ENCODE peak calls at places on chromosomes 13 and 19, in seven cellular contexts. One of them, this sample, is unnamed.

GRCh38 chr13:52454459-52454824 is 836 bp upstream of the CKAP2 start:
- DNase-seq in suprapubic skin: no peak
- DNase-seq in uterus: no peak
- DNase-seq in upper lobe of left lung: no peak
- DNase-seq in A549: no peak
- DNase-seq in K562: no peak
- DNase-seq in thyroid gland: no peak
- DNase-seq in this sample: no peak

GRCh38 chr19:6737873-6738725 is 719 bp upstream of the GPR108 start:
- DNase-seq in suprapubic skin: peak
- DNase-seq in uterus: peak
- DNase-seq in upper lobe of left lung: no peak
- DNase-seq in A549: peak
- DNase-seq in K562: peak
- DNase-seq in thyroid gland: peak
- DNase-seq in this sample: peak

GRCh38 chr13:110575322-110576069 is 14.0 kb upstream of the RAB20 start:
- DNase-seq in suprapubic skin: no peak
- DNase-seq in uterus: no peak
- DNase-seq in upper lobe of left lung: no peak
- DNase-seq in A549: no peak
- DNase-seq in K562: peak
- DNase-seq in thyroid gland: no peak
- DNase-seq in this sample: no peak

GRCh38 chr19:591099-591958 is 1.6 kb downstream of the HCN2 start:
- DNase-seq in suprapubic skin: no peak
- DNase-seq in uterus: no peak
- DNase-seq in upper lobe of left lung: peak
- DNase-seq in A549: no peak
- DNase-seq in K562: peak
- DNase-seq in thyroid gland: no peak
- DNase-seq in this sample: no peak

GRCh38 chr19:13557756-13558398 is 51.6 kb upstream of the CACNA1A start:
- DNase-seq in suprapubic skin: no peak
- DNase-seq in uterus: no peak
- DNase-seq in upper lobe of left lung: no peak
- DNase-seq in A549: no peak
- DNase-seq in K562: peak
- DNase-seq in thyroid gland: no peak
- DNase-seq in this sample: no peak

GRCh38 chr13:98022210-98022609 is 68.7 kb downstream of the IPO5 start:
- DNase-seq in suprapubic skin: no peak
- DNase-seq in uterus: no peak
- DNase-seq in upper lobe of left lung: no peak
- DNase-seq in A549: no peak
- DNase-seq in K562: no peak
- DNase-seq in thyroid gland: peak
- DNase-seq in this sample: no peak

GRCh38 chr13:35349052-35349451 is 127.4 kb downstream of the MAB21L1 start:
- DNase-seq in suprapubic skin: no peak
- DNase-seq in uterus: no peak
- DNase-seq in upper lobe of left lung: no peak
- DNase-seq in A549: no peak
- DNase-seq in K562: no peak
- DNase-seq in thyroid gland: no peak
- DNase-seq in this sample: no peak

GRCh38 chr19:1411255-1412191 is 4.1 kb downstream of the DAZAP1 start:
- DNase-seq in suprapubic skin: no peak
- DNase-seq in uterus: no peak
- DNase-seq in upper lobe of left lung: peak
- DNase-seq in A549: no peak
- DNase-seq in K562: no peak
- DNase-seq in thyroid gland: no peak
- DNase-seq in this sample: no peak

GRCh38 chr19:47273313-47274070 is 1.2 kb upstream of the INAFM1 start:
- DNase-seq in suprapubic skin: peak
- DNase-seq in uterus: peak
- DNase-seq in upper lobe of left lung: peak
- DNase-seq in A549: peak
- DNase-seq in K562: peak
- DNase-seq in thyroid gland: peak
- DNase-seq in this sample: peak

GRCh38 chr19:406999-407491 is 1.9 kb downstream of the C2CD4C start:
- DNase-seq in suprapubic skin: peak
- DNase-seq in uterus: no peak
- DNase-seq in upper lobe of left lung: no peak
- DNase-seq in A549: no peak
- DNase-seq in K562: peak
- DNase-seq in thyroid gland: peak
- DNase-seq in this sample: no peak

GRCh38 chr19:52600639-52601024 is 30.5 kb downstream of the ZNF701 start:
- DNase-seq in suprapubic skin: peak
- DNase-seq in uterus: no peak
- DNase-seq in upper lobe of left lung: no peak
- DNase-seq in A549: no peak
- DNase-seq in K562: no peak
- DNase-seq in thyroid gland: peak
- DNase-seq in this sample: peak

GRCh38 chr13:106418556-106418955 is 116.9 kb downstream of the EFNB2 start:
- DNase-seq in suprapubic skin: no peak
- DNase-seq in uterus: no peak
- DNase-seq in upper lobe of left lung: no peak
- DNase-seq in A549: no peak
- DNase-seq in K562: no peak
- DNase-seq in thyroid gland: no peak
- DNase-seq in this sample: no peak

GRCh38 chr19:45717983-45718650 is 12.6 kb downstream of the FBXO46 start:
- DNase-seq in suprapubic skin: no peak
- DNase-seq in uterus: no peak
- DNase-seq in upper lobe of left lung: no peak
- DNase-seq in A549: no peak
- DNase-seq in K562: no peak
- DNase-seq in thyroid gland: no peak
- DNase-seq in this sample: no peak

GRCh38 chr13:49807681-49808080 is 15.2 kb upstream of the KPNA3 start:
- DNase-seq in suprapubic skin: no peak
- DNase-seq in uterus: no peak
- DNase-seq in upper lobe of left lung: no peak
- DNase-seq in A549: no peak
- DNase-seq in K562: no peak
- DNase-seq in thyroid gland: no peak
- DNase-seq in this sample: no peak

GRCh38 chr13:94658926-94659649 is 53.3 kb downstream of the SOX21 start:
- DNase-seq in suprapubic skin: no peak
- DNase-seq in uterus: no peak
- DNase-seq in upper lobe of left lung: no peak
- DNase-seq in A549: peak
- DNase-seq in K562: no peak
- DNase-seq in thyroid gland: no peak
- DNase-seq in this sample: no peak

GRCh38 chr19:48418317-48419064 is 25.0 kb downstream of the GRIN2D start:
- DNase-seq in suprapubic skin: no peak
- DNase-seq in uterus: no peak
- DNase-seq in upper lobe of left lung: no peak
- DNase-seq in A549: no peak
- DNase-seq in K562: peak
- DNase-seq in thyroid gland: no peak
- DNase-seq in this sample: no peak

GRCh38 chr13:96020155-96020575 is 33.0 kb downstream of the UGGT2 start:
- DNase-seq in suprapubic skin: no peak
- DNase-seq in uterus: no peak
- DNase-seq in upper lobe of left lung: no peak
- DNase-seq in A549: peak
- DNase-seq in K562: peak
- DNase-seq in thyroid gland: peak
- DNase-seq in this sample: peak

GRCh38 chr13:94192576-94192975 is 286.9 kb downstream of the DCT start:
- DNase-seq in suprapubic skin: no peak
- DNase-seq in uterus: no peak
- DNase-seq in upper lobe of left lung: no peak
- DNase-seq in A549: no peak
- DNase-seq in K562: no peak
- DNase-seq in thyroid gland: peak
- DNase-seq in this sample: no peak

GRCh38 chr19:555474-555808 is 11.6 kb downstream of the GZMM start:
- DNase-seq in suprapubic skin: no peak
- DNase-seq in uterus: no peak
- DNase-seq in upper lobe of left lung: no peak
- DNase-seq in A549: no peak
- DNase-seq in K562: no peak
- DNase-seq in thyroid gland: no peak
- DNase-seq in this sample: no peak

GRCh38 chr13:22235285-22235949 is 564.5 kb downstream of the FGF9 start:
- DNase-seq in suprapubic skin: no peak
- DNase-seq in uterus: no peak
- DNase-seq in upper lobe of left lung: no peak
- DNase-seq in A549: no peak
- DNase-seq in K562: no peak
- DNase-seq in thyroid gland: no peak
- DNase-seq in this sample: no peak

GRCh38 chr19:16645140-16645539 is 14.8 kb downstream of the SMIM7 start:
- DNase-seq in suprapubic skin: no peak
- DNase-seq in uterus: no peak
- DNase-seq in upper lobe of left lung: no peak
- DNase-seq in A549: no peak
- DNase-seq in K562: no peak
- DNase-seq in thyroid gland: no peak
- DNase-seq in this sample: no peak

GRCh38 chr19:44607917-44608316 is 5.4 kb upstream of the IGSF23 start:
- DNase-seq in suprapubic skin: no peak
- DNase-seq in uterus: no peak
- DNase-seq in upper lobe of left lung: no peak
- DNase-seq in A549: no peak
- DNase-seq in K562: no peak
- DNase-seq in thyroid gland: no peak
- DNase-seq in this sample: no peak

GRCh38 chr19:16112778-16113177 is 1.1 kb downstream of the RAB8A start:
- DNase-seq in suprapubic skin: no peak
- DNase-seq in uterus: no peak
- DNase-seq in upper lobe of left lung: no peak
- DNase-seq in A549: no peak
- DNase-seq in K562: peak
- DNase-seq in thyroid gland: no peak
- DNase-seq in this sample: no peak

GRCh38 chr13:33352023-33352422 is 66.5 kb upstream of the STARD13 start:
- DNase-seq in suprapubic skin: no peak
- DNase-seq in uterus: no peak
- DNase-seq in upper lobe of left lung: no peak
- DNase-seq in A549: no peak
- DNase-seq in K562: no peak
- DNase-seq in thyroid gland: no peak
- DNase-seq in this sample: no peak
- H3K4me3 ChIP-seq in suprapubic skin: no peak
- H3K4me3 ChIP-seq in uterus: no peak
- H3K4me3 ChIP-seq in upper lobe of left lung: no peak
- H3K4me3 ChIP-seq in A549: no peak
- H3K4me3 ChIP-seq in K562: no peak
- H3K4me3 ChIP-seq in thyroid gland: no peak
- H3K4me3 ChIP-seq in this sample: no peak

GRCh38 chr13:73331556-73331955 is 272.8 kb downstream of the KLF5 start:
- DNase-seq in suprapubic skin: no peak
- DNase-seq in uterus: no peak
- DNase-seq in upper lobe of left lung: no peak
- DNase-seq in A549: no peak
- DNase-seq in K562: no peak
- DNase-seq in thyroid gland: no peak
- DNase-seq in this sample: no peak
- TF ChIP-seq POLR2A in suprapubic skin: no peak
- TF ChIP-seq POLR2A in uterus: no peak
- TF ChIP-seq POLR2A in upper lobe of left lung: no peak
- TF ChIP-seq POLR2A in A549: no peak
- TF ChIP-seq POLR2A in K562: no peak
- TF ChIP-seq POLR2A in thyroid gland: no peak
- TF ChIP-seq POLR2A in this sample: no peak

GRCh38 chr19:30689474-30689873 is 317.3 kb downstream of the ZNF536 start:
- DNase-seq in suprapubic skin: peak
- DNase-seq in uterus: no peak
- DNase-seq in upper lobe of left lung: no peak
- DNase-seq in A549: no peak
- DNase-seq in K562: no peak
- DNase-seq in thyroid gland: no peak
- DNase-seq in this sample: no peak
- TF ChIP-seq CTCF in suprapubic skin: no peak
- TF ChIP-seq CTCF in uterus: no peak
- TF ChIP-seq CTCF in upper lobe of left lung: no peak
- TF ChIP-seq CTCF in A549: no peak
- TF ChIP-seq CTCF in K562: no peak
- TF ChIP-seq CTCF in thyroid gland: no peak
- TF ChIP-seq CTCF in this sample: no peak

GRCh38 chr19:49803529-49803856 is 9.6 kb downstream of the FUZ start:
- DNase-seq in suprapubic skin: no peak
- DNase-seq in uterus: no peak
- DNase-seq in upper lobe of left lung: no peak
- DNase-seq in A549: no peak
- DNase-seq in K562: no peak
- DNase-seq in thyroid gland: no peak
- DNase-seq in this sample: no peak

GRCh38 chr19:49802836-49803528 is 10.1 kb downstream of the FUZ start:
- DNase-seq in suprapubic skin: no peak
- DNase-seq in uterus: peak
- DNase-seq in upper lobe of left lung: no peak
- DNase-seq in A549: no peak
- DNase-seq in K562: no peak
- DNase-seq in thyroid gland: no peak
- DNase-seq in this sample: no peak

GRCh38 chr19:49800771-49801170 is 12.3 kb downstream of the FUZ start:
- DNase-seq in suprapubic skin: no peak
- DNase-seq in uterus: no peak
- DNase-seq in upper lobe of left lung: no peak
- DNase-seq in A549: no peak
- DNase-seq in K562: no peak
- DNase-seq in thyroid gland: no peak
- DNase-seq in this sample: no peak

GRCh38 chr19:49801401-49801888 is 11.6 kb downstream of the FUZ start:
- DNase-seq in suprapubic skin: no peak
- DNase-seq in uterus: no peak
- DNase-seq in upper lobe of left lung: peak
- DNase-seq in A549: no peak
- DNase-seq in K562: no peak
- DNase-seq in thyroid gland: no peak
- DNase-seq in this sample: no peak

DNA sequence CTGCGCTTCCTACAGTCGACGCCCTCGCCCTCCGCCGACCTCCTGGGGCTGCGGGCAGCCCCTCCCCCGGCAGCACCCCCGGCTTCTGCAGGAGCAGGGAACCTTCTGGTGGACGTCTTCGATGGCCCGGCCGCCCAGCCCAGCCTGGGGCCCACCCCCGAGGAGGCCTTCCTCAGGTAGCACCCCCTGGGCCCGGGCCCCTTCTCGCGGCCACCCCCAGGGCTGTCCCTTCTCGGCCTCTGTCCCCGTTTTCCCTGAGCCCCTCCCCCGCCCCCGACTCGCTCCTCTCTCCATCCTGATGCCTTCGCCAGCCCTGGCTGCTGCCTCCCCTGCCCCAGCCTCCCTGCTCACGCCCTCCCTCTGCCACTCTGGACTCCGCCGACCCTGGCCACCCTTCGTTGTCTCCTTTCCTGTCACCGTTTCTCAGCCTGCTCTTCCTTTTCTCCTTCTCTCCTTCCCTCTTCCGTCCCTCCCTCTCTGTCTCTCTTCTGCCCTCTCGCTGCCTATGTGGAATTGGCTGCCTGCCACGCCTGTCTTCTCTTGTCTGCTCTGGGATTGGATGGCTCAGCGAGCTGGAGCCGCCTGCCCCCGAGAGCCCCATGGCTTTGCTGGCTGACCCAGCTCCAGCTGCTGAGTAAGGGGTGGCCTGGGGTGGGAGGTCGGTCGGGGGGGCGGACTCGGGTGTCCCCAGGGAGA is 11.0 kb downstream of the FUZ start:
- DNase-seq in suprapubic skin: peak
- DNase-seq in uterus: peak
- DNase-seq in upper lobe of left lung: peak
- DNase-seq in A549: no peak
- DNase-seq in K562: no peak
- DNase-seq in thyroid gland: peak
- DNase-seq in this sample: peak
- H3K4me3 ChIP-seq in suprapubic skin: peak
- H3K4me3 ChIP-seq in uterus: peak
- H3K4me3 ChIP-seq in upper lobe of left lung: peak
- H3K4me3 ChIP-seq in A549: no peak
- H3K4me3 ChIP-seq in K562: no peak
- H3K4me3 ChIP-seq in thyroid gland: no peak
- H3K4me3 ChIP-seq in this sample: no peak